ENCODE peak calls at places on chromosomes 13 and 19, in ten cellular contexts. D is WTC11; I is NCI-H1092; Q is brain microvascular endothelial cell; U is heart right ventricle; G is stimulated activated CD8-positive, alpha-beta memory T cell treated with anti-CD3 and anti-CD28 coated beads, Interleukin-4, amount 100 ng/mL, for 4 hours; T is NCI-H460; B is activated CD4-positive, alpha-beta T cell treated with anti-CD3 and anti-CD28 coated beads for 24 hours; R is iris pigment epithelial cell; Y is tibial artery. H is an unnamed sample.

GRCh38 chr13:42740753-42741152 is 40.6 kb upstream of the FAM216B start:
- DNase-seq in B (no peak), Y (peak), D (no peak), Q (peak), G (no peak), I (no peak), R (peak), U (peak), T (no peak), H (peak)

GRCh38 chr13:24680258-24680920 is at the start of gene ATP12A:
- DNase-seq in T (no peak), G (no peak), D (peak), Y (no peak), B (no peak), R (no peak), U (no peak), Q (no peak), I (no peak), H (no peak)

GRCh38 chr13:91358384-91358776 is 10.9 kb downstream of the MIR17HG start:
- DNase-seq in B (no peak), I (no peak), T (no peak), D (no peak), Q (no peak), R (no peak), Y (no peak), G (no peak), U (no peak), H (no peak)

GRCh38 chr13:27523345-27524073 is 73.1 kb upstream of the MTIF3 start:
- DNase-seq in Q (no peak), U (no peak), G (no peak), D (no peak), T (no peak), I (no peak), Y (no peak), R (no peak), B (no peak), H (no peak)

GRCh38 chr19:31436121-31436776 is 87.0 kb upstream of the TSHZ3 start:
- DNase-seq in T (no peak), Q (no peak), R (peak), D (no peak), Y (no peak), U (no peak), G (no peak), I (no peak), B (no peak), H (no peak)

GRCh38 chr19:40693896-40694295 is 3.4 kb upstream of the NUMBL start:
- DNase-seq in G (no peak), Y (no peak), D (no peak), I (no peak), U (no peak), R (no peak), Q (no peak), B (no peak), T (no peak), H (no peak)

GRCh38 chr13:110697842-110698241 is 8.1 kb downstream of the CARS2 start:
- DNase-seq in Y (no peak), Q (no peak), G (no peak), D (no peak), I (no peak), B (no peak), U (no peak), T (no peak), R (no peak), H (no peak)

GRCh38 chr13:99757756-99758464 is 213.7 kb downstream of the ZIC5 start:
- DNase-seq in G (no peak), U (no peak), Y (no peak), B (no peak), T (no peak), Q (no peak), R (no peak), D (no peak), I (peak), H (no peak)

GRCh38 chr19:3029070-3029923 is at the start of gene TLE2:
- DNase-seq in Q (no peak), G (no peak), R (no peak), T (no peak), I (no peak), B (no peak), Y (no peak), D (no peak), U (no peak), H (no peak)